ENCODE peak calls at places on chromosomes 5 and 9, in six cellular contexts. E is neural crest cell; H is myocyte; A is AG08396; Z is stimulated activated naive CD8-positive, alpha-beta T cell treated with anti-CD3 and anti-CD28 coated beads, Interleukin-15, amount 100 ng/mL, for 72 hours; U is central memory CD4-positive, alpha-beta T cell. M is an unnamed sample.

GRCh38 chr5:32004404-32004803 is 169.7 kb downstream of the GOLPH3 start:
- DNase-seq in Z (no peak), H (no peak), A (no peak), E (no peak), U (no peak), M (no peak)

GRCh38 chr9:135098400-135099105 is 11.1 kb downstream of the OLFM1 start:
- DNase-seq in U (no peak), A (peak; percentile 41), E (peak; percentile 31), Z (no peak), H (peak; percentile 18), M (peak; percentile 7)

GRCh38 chr5:20555034-20555433 is 567.0 kb upstream of the CDH18 start:
- DNase-seq in U (no peak), A (no peak), Z (no peak), H (no peak), E (no peak), M (no peak)

GRCh38 chr5:156208271-156208670 is 118.7 kb upstream of the SGCD start:
- DNase-seq in E (no peak), Z (no peak), U (no peak), H (peak; percentile 35), A (no peak), M (peak; percentile 61)

GRCh38 chr9:111525056-111525977 is at the start of gene ZNF483:
- DNase-seq in Z (peak; percentile 58), A (peak; percentile 91), E (peak; percentile 84), H (peak; percentile 74), U (peak; percentile 75), M (peak; percentile 37)

GRCh38 chr5:102911973-102912372 is 156.9 kb downstream of the PAM start:
- DNase-seq in Z (no peak), U (no peak), E (no peak), A (peak; percentile 8), H (peak; percentile 56), M (no peak)

GRCh38 chr9:13705356-13705755 is 425.9 kb upstream of the MPDZ start:
- DNase-seq in A (no peak), Z (no peak), H (peak; percentile 39), E (no peak), U (no peak), M (no peak)

GRCh38 chr5:125200842-125201373 is 454.5 kb upstream of the ZNF608 start:
- DNase-seq in E (no peak), U (no peak), H (no peak), Z (no peak), A (no peak), M (no peak)

M was measured in Jurkat, Clone E6-1.